ENCODE peak calls at places on chromosomes 12 and 14, in eight cellular contexts. N is hepatocyte, W is stomach, U is ovary, C is MM.1S, I is PC-3, D is neural progenitor cell, E is prostate gland. O is an unnamed sample. For H3K4me1, the result is how much of the 10 kb centered on the place peaks cover.

GRCh38 chr14:94100847-94101246 is 9.7 kb upstream of the IFI27 start:
- DNase-seq in N (peak), W (no peak), U (no peak), C (no peak), I (peak), D (no peak), E (no peak), O (no peak)

GRCh38 chr14:82872494-82872893 is 1338.8 kb upstream of the SEL1L start:
- DNase-seq in N (no peak), W (no peak), U (no peak), C (no peak), I (no peak), D (peak), E (no peak), O (no peak)

GRCh38 chr14:74324945-74325361 is 22.2 kb upstream of the ABCD4 start:
- DNase-seq in N (peak), W (no peak), U (no peak), C (peak), I (peak), D (peak), E (no peak), O (no peak)

GRCh38 chr14:76352639-76353281 is 23.2 kb upstream of the ESRRB start:
- DNase-seq in N (peak), W (peak), U (peak), C (peak), I (peak), D (peak), E (peak), O (peak)

GRCh38 chr12:57226588-57227314 is 2.8 kb upstream of the SHMT2 start:
- DNase-seq in N (no peak), W (no peak), U (no peak), C (no peak), I (no peak), D (peak), E (no peak), O (no peak)

GRCh38 chr12:34400986-34401658 is 378.8 kb downstream of the ALG10 start:
- DNase-seq in N (peak), W (peak), U (peak), C (no peak), I (no peak), D (no peak), E (peak), O (no peak)

GRCh38 chr14:66425402-66425801 is 60.8 kb upstream of the CCDC196 start:
- DNase-seq in N (no peak), W (no peak), U (no peak), C (no peak), I (no peak), D (no peak), E (no peak), O (no peak)

GRCh38 chr12:91400249-91400648 is 217.6 kb upstream of the DCN start:
- DNase-seq in N (no peak), W (no peak), U (no peak), C (no peak), I (no peak), D (no peak), E (no peak), O (no peak)

GRCh38 chr12:44422559-44422958 is 453.6 kb downstream of the NELL2 start:
- DNase-seq in N (no peak), W (no peak), U (no peak), C (no peak), I (no peak), D (no peak), E (no peak), O (no peak)

GRCh38 chr12:93572712-93573551 is 457 bp downstream of the SOCS2 start:
- DNase-seq in N (peak), W (no peak), U (peak), C (no peak), I (peak), D (peak), E (no peak), O (peak)

DNA sequence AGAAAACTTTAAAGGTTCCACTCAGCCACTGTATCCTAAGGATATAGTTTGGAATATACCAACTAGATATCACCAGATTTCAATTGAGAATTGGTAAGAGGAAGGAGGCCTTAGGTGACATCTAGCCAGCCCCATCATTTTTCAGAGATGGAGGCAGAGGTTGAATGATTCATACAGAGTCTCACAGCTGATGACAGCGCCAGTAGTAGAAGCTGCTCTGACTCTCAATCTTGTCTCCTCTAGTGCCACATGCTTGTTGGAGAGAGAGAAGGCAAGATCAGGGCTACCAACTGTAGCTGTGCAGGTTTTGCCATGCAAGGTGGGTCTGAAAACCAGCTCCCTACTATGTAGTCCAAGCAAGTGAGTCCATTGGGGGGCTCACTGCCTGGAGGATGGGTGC is 6.1 kb downstream of the FRMD6 start:
- DNase-seq in N (no peak), W (no peak), U (no peak), C (no peak), I (no peak), D (no peak), E (no peak), O (no peak)
- H3K4me3 ChIP-seq in N (no peak), W (no peak), U (no peak), C (no peak), I (no peak), D (no peak), E (no peak), O (no peak)

GRCh38 chr14:86363576-86363975 is 833.6 kb downstream of the FLRT2 start:
- DNase-seq in N (no peak), W (no peak), U (no peak), C (no peak), I (no peak), D (no peak), E (no peak), O (no peak)

GRCh38 chr14:86363047-86363446 is 833.1 kb downstream of the FLRT2 start:
- DNase-seq in N (no peak), W (no peak), U (no peak), C (peak), I (no peak), D (no peak), E (no peak), O (no peak)

DNA sequence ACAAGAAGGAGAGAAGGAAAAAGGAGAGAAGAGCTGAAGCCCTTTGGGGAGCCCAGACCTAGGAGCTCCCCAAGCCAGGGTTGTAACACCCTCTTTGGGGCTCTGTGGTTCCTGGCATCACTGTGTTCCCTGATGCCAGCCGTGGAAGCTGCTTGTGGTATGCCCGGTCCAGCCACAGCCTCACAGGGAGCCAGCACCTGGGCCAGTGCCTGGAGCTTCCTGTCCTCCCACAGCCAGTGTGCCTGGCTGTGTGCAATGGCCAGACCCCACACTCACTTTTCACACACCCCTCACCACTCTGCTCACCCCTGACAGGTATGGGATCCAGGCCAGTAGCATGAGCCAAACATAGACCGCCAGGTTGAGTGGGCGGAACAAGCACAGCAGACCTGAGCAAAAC is 834.7 kb downstream of the FLRT2 start:
- DNase-seq in N (no peak), W (no peak), U (no peak), C (no peak), I (no peak), D (no peak), E (no peak), O (no peak)
- H3K4me1 ChIP-seq in N (under half), W (under half), U (under half), C (under half), I (under half), D (under half), E (under half), O (under half)

GRCh38 chr12:28122756-28123155 is 67.5 kb upstream of the CCDC91 start:
- DNase-seq in N (no peak), W (no peak), U (no peak), C (no peak), I (no peak), D (no peak), E (no peak), O (no peak)
- TF ChIP-seq CTCF in N (no peak), W (no peak), U (no peak), C (no peak), I (no peak), D (no peak), E (no peak), O (no peak)

GRCh38 chr12:27975222-27976136 is 2.9 kb upstream of the PTHLH start:
- DNase-seq in N (peak), W (no peak), U (no peak), C (no peak), I (peak), D (peak), E (no peak), O (no peak)
- H3K4me3 ChIP-seq in N (peak), W (peak), U (no peak), C (peak), I (peak), D (peak), E (no peak), O (no peak)

GRCh38 chr14:68670344-68670725 is 122.5 kb downstream of the ZFP36L1 start:
- DNase-seq in N (no peak), W (peak), U (peak), C (no peak), I (no peak), D (no peak), E (no peak), O (no peak)
- H3K4me1 ChIP-seq in N (half or more), W (half or more), U (under half), C (under half), I (under half), D (under half), E (under half), O (under half)